ENCODE peak calls at places on chromosome 13, in eight cellular contexts. C is cardiac muscle cell; D is heart left ventricle; Y is spleen; Z is fibroblast of lung; Q is hepatocyte; K is A549; O is effector memory CD4-positive, alpha-beta T cell. X is an unnamed sample. For H3K4me1, the result is how much of the 10 kb centered on the place peaks cover.

GRCh38 chr13:102917019-102917418 is 71.2 kb downstream of the ERCC5 start:
- DNase-seq in C (no peak), D (no peak), Y (no peak), Z (no peak), Q (no peak), K (no peak), O (no peak), X (no peak)

GRCh38 chr13:63910406-63910957 is 2494.8 kb upstream of the PCDH20 start:
- DNase-seq in C (peak), D (no peak), Y (no peak), Z (peak), Q (peak), K (peak), O (no peak), X (no peak)

GRCh38 chr13:77207943-77208342 is 119.0 kb downstream of the MYCBP2 start:
- DNase-seq in C (peak), D (no peak), Y (no peak), Z (peak), Q (no peak), K (no peak), O (no peak), X (no peak)

GRCh38 chr13:30985637-30986205 is 53.3 kb downstream of the TEX26 start:
- DNase-seq in C (peak), D (no peak), Y (no peak), Z (peak), Q (no peak), K (no peak), O (no peak), X (no peak)

GRCh38 chr13:74825170-74825948 is 656.6 kb downstream of the TBC1D4 start:
- DNase-seq in C (peak), D (no peak), Y (no peak), Z (peak), Q (no peak), K (peak), O (no peak), X (no peak)

GRCh38 chr13:24675806-24676570 is 4.2 kb upstream of the ATP12A start:
- DNase-seq in C (no peak), D (no peak), Y (no peak), Z (no peak), Q (no peak), K (no peak), O (no peak), X (no peak)

GRCh38 chr13:70107498-70108271 is at the start of gene ATXN8OS:
- DNase-seq in C (no peak), D (no peak), Y (peak), Z (peak), Q (peak), K (no peak), O (no peak), X (no peak)

GRCh38 chr13:24684600-24684998 is 4.4 kb downstream of the ATP12A start:
- DNase-seq in C (peak), D (no peak), Y (no peak), Z (no peak), Q (no peak), K (no peak), O (no peak), X (no peak)

GRCh38 chr13:30959678-30960077 is 27.2 kb downstream of the TEX26 start:
- DNase-seq in C (no peak), D (no peak), Y (no peak), Z (no peak), Q (no peak), K (no peak), O (no peak), X (no peak)

GRCh38 chr13:32682740-32683139 is 96.5 kb downstream of the PDS5B start:
- DNase-seq in C (no peak), D (no peak), Y (no peak), Z (no peak), Q (no peak), K (no peak), O (no peak), X (no peak)

GRCh38 chr13:99542788-99543406 is 41.6 kb downstream of the TM9SF2 start:
- DNase-seq in C (no peak), D (no peak), Y (peak), Z (no peak), Q (no peak), K (no peak), O (no peak), X (no peak)

GRCh38 chr13:27171244-27171829 is at the start of gene USP12:
- DNase-seq in C (peak), D (no peak), Y (no peak), Z (peak), Q (peak), K (no peak), O (no peak), X (no peak)
- H3K4me1 ChIP-seq in C (under half), D (under half), Y (under half), Z (under half), Q (under half), K (under half), O (under half), X (under half)

GRCh38 chr13:50887153-50887552 is 22.4 kb upstream of the RNASEH2B start:
- DNase-seq in C (no peak), D (no peak), Y (no peak), Z (no peak), Q (no peak), K (no peak), O (no peak), X (no peak)

GRCh38 chr13:50888362-50888761 is 21.2 kb upstream of the RNASEH2B start:
- DNase-seq in C (no peak), D (no peak), Y (no peak), Z (no peak), Q (no peak), K (no peak), O (no peak), X (no peak)

GRCh38 chr13:50892162-50892944 is 17.2 kb upstream of the RNASEH2B start:
- DNase-seq in C (no peak), D (no peak), Y (peak), Z (no peak), Q (no peak), K (no peak), O (no peak), X (no peak)

GRCh38 chr13:50891206-50891605 is 18.4 kb upstream of the RNASEH2B start:
- DNase-seq in C (no peak), D (no peak), Y (no peak), Z (no peak), Q (no peak), K (no peak), O (no peak), X (no peak)

GRCh38 chr13:50889317-50889716 is 20.3 kb upstream of the RNASEH2B start:
- DNase-seq in C (no peak), D (no peak), Y (no peak), Z (no peak), Q (no peak), K (no peak), O (no peak), X (no peak)
- H3K4me1 ChIP-seq in C (under half), D (under half), Y (under half), Z (under half), Q (under half), K (under half), O (under half), X (under half)

GRCh38 chr13:48570225-48570828 is 37.4 kb upstream of the RCBTB2 start:
- DNase-seq in C (no peak), D (no peak), Y (no peak), Z (no peak), Q (no peak), K (no peak), O (no peak), X (no peak)
- H3K4me1 ChIP-seq in C (under half), D (under half), Y (half or more), Z (under half), Q (under half), K (under half), O (under half), X (half or more)

GRCh38 chr13:20559659-20560356 is 7.1 kb upstream of the IFT88 start:
- DNase-seq in C (no peak), D (no peak), Y (no peak), Z (no peak), Q (peak), K (no peak), O (no peak), X (no peak)

GRCh38 chr13:20561731-20562130 is 5.2 kb upstream of the IFT88 start:
- DNase-seq in C (no peak), D (no peak), Y (no peak), Z (no peak), Q (no peak), K (no peak), O (no peak), X (no peak)

GRCh38 chr13:20553309-20553708 is 13.6 kb upstream of the IFT88 start:
- DNase-seq in C (no peak), D (no peak), Y (no peak), Z (no peak), Q (peak), K (no peak), O (no peak), X (no peak)

GRCh38 chr13:20558982-20559381 is 8.0 kb upstream of the IFT88 start:
- DNase-seq in C (no peak), D (no peak), Y (no peak), Z (no peak), Q (no peak), K (no peak), O (no peak), X (no peak)
- H3K4me1 ChIP-seq in C (under half), D (under half), Y (under half), Z (under half), Q (under half), K (under half), O (under half), X (under half)

DNA sequence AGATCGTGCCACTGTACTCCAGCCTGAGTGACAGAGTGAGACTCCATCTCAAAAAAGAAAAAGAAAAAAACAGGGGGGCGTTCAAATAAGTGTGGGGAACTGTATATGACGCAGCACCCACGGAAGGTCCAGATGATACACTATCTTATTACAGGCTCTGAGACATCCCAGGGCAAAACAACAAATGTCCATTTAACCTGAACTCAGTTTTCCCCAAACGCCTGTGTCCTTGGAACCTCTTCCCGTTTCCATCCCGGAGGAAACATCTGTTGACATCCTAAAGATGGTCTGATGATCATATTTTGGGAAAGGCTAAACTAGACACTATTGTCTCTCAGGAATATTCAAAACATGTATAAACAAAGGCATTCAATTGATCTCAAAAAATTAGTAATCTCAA is 72.4 kb downstream of the COL4A1 start:
- DNase-seq in C (no peak), D (no peak), Y (no peak), Z (no peak), Q (no peak), K (no peak), O (no peak), X (no peak)
- H3K4me1 ChIP-seq in C (under half), D (half or more), Y (half or more), Z (under half), Q (under half), K (under half), O (under half), X (half or more)

GRCh38 chr13:113605461-113605860 is 20.9 kb downstream of the TFDP1 start:
- DNase-seq in C (no peak), D (no peak), Y (no peak), Z (no peak), Q (no peak), K (no peak), O (no peak), X (no peak)
- H3K4me1 ChIP-seq in C (under half), D (under half), Y (under half), Z (under half), Q (under half), K (under half), O (under half), X (under half)

DNA sequence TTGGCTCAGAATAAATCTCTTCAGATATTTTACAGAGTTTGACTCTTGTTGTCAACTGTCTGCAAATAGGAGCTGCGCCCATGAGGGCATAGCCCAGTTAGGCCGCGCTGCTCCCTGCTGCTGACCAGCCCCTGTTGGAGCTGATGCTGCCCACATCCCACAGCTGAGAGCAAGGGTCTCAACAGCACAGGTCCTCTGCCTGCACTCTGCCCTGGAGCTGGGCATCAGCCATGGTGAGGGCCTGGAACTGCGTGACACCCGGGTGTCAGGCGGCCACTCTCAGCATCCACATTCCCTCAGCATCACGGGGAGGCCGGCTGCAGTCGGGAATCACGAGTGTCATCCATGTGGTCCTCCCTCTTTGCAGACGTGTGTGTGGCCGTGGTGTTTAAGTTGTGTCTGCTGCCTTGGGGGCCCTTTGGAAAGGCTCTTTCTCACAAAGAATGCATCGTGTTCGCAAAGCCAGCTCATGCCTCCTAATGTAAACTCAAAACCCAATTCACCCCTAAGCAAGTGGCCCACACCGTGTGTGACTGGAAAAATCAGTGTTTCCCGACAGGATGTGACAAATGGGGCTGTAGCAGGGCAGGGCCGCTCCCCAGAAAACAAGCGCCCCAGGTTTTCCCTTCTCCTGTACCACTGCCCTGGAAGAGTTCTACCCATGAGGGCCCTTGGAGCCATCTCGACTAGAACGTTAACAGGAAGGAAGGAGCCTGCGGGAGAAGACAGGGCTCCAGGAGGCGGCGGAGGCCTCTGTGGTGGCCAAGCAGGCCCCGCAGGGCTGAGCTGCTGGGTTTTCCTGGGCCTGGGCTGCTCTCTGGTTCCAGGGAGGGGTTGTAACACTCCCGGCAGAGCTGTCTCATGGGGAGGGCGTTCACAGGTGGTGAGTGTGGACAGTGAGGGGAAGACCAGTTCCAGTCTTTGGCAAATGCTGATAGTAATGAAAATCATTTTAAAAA is 20.3 kb downstream of the ATP11A start:
- DNase-seq in C (no peak), D (no peak), Y (peak), Z (no peak), Q (no peak), K (no peak), O (no peak), X (peak)
- H3K4me1 ChIP-seq in C (half or more), D (under half), Y (under half), Z (under half), Q (under half), K (under half), O (under half), X (under half)

GRCh38 chr13:26020536-26021290 is 31.1 kb downstream of the SHISA2 start:
- DNase-seq in C (no peak), D (no peak), Y (no peak), Z (no peak), Q (no peak), K (no peak), O (no peak), X (no peak)
- H3K4me1 ChIP-seq in C (half or more), D (under half), Y (under half), Z (under half), Q (under half), K (under half), O (under half), X (half or more)

DNA sequence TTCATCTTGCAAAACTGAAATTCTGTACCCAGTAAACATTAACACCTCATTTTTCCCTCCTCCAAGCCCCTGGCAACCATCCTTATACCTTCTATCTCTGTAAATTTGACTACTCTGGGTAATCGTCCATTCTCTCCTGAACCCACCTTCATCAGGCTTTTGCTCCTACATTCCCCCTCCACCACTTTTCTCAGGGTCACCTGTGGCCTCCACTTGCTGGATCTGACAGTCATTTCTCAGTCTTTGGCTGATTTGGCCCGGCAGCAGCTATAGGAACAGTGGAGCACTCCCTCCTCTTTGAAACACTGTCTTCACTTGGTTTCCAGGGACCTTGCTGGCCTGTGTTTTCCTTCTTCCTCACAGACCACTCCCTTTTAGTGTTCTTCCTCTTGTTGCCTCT is 83.5 kb downstream of the LRCH1 start:
- DNase-seq in C (no peak), D (no peak), Y (no peak), Z (no peak), Q (no peak), K (no peak), O (no peak), X (no peak)
- H3K4me1 ChIP-seq in C (under half), D (under half), Y (under half), Z (under half), Q (under half), K (under half), O (under half), X (under half)